ENCODE peak calls at places on chromosome 19, in nine cellular contexts. P, V, M, A, S, G, Q, Y and R are unnamed samples.

GRCh38 chr19:10189631-10190425 is 4.9 kb downstream of the DNMT1 start:
- DNase-seq in A (no peak), V (no peak), S (no peak), M (no peak), Y (no peak), Q (no peak), P (no peak), G (no peak), R (no peak)

GRCh38 chr19:24052811-24053210 is 34.2 kb upstream of the ZNF254 start:
- DNase-seq in P (no peak), V (no peak), G (no peak), A (no peak), Q (no peak), S (no peak), Y (no peak), M (no peak), R (no peak)

GRCh38 chr19:38318595-38319142 is 976 bp upstream of the KCNK6 start:
- DNase-seq in A (no peak), M (no peak), Y (no peak), S (no peak), Q (no peak), V (no peak), G (no peak), P (no peak), R (no peak)

GRCh38 chr19:14559916-14560775 is 11.7 kb downstream of the NDUFB7 start:
- DNase-seq in Y (no peak), G (no peak), Q (no peak), P (peak; percentile 55), A (no peak), V (no peak), S (no peak), M (no peak), R (no peak)

GRCh38 chr19:56900573-56901097 is 60.1 kb upstream of the PEG3 start:
- DNase-seq in Y (no peak), P (no peak), S (no peak), M (no peak), A (no peak), Q (no peak), G (no peak), V (no peak), R (no peak)

GRCh38 chr19:51598159-51598915 is 27.3 kb downstream of the ZNF175 start:
- DNase-seq in Y (no peak), M (no peak), S (no peak), A (no peak), P (no peak), Q (no peak), V (no peak), G (no peak), R (no peak)

GRCh38 chr19:14979136-14979497 is 547 bp downstream of the SLC1A6 start:
- DNase-seq in S (no peak), A (no peak), P (peak; percentile 51), Q (no peak), Y (no peak), G (no peak), M (no peak), V (no peak), R (no peak)

GRCh38 chr19:6138066-6138465 is 2.6 kb downstream of the ACSBG2 start:
- DNase-seq in Y (no peak), S (no peak), M (no peak), G (no peak), Q (no peak), V (no peak), A (no peak), P (no peak), R (no peak)

GRCh38 chr19:22545751-22546150 is 88.4 kb upstream of the ZNF492 start:
- DNase-seq in Y (no peak), P (peak; percentile 3), M (peak; percentile 37), V (no peak), Q (no peak), A (no peak), S (no peak), G (no peak), R (no peak)

GRCh38 chr19:1026189-1027019 is at the start of gene CNN2:
- DNase-seq in G (peak; percentile 19), V (no peak), M (peak; percentile 75), P (peak; percentile 66), Q (peak; percentile 54), Y (no peak), A (no peak), S (no peak), R (peak; percentile 68)

GRCh38 chr19:49502866-49503581 is 6.8 kb downstream of the RPS11 start:
- DNase-seq in G (peak; percentile 22), A (peak; percentile 84), M (no peak), Y (no peak), S (no peak), P (peak; percentile 57), Q (peak; percentile 56), V (peak; percentile 47), R (peak; percentile 40)

GRCh38 chr19:2081873-2082810 is 14.0 kb downstream of the MOB3A start:
- DNase-seq in M (no peak), G (no peak), Y (no peak), V (no peak), A (no peak), Q (peak; percentile 43), P (no peak), S (no peak), R (no peak)

GRCh38 chr19:58009666-58010301 is 7.2 kb upstream of the ZNF606 start:
- DNase-seq in Y (peak; percentile 26), Q (peak; percentile 37), S (no peak), M (no peak), V (peak; percentile 44), G (no peak), P (peak; percentile 89), A (peak; percentile 87), R (peak; percentile 76)

GRCh38 chr19:16265890-16266585 is 58.6 kb upstream of the KLF2 start:
- DNase-seq in G (no peak), Q (no peak), P (no peak), V (no peak), S (no peak), M (no peak), Y (no peak), A (no peak), R (no peak)